ENCODE peak calls at places on chromosomes 2 and 18, in four cellular contexts. One of them, this sample, is unnamed.

GRCh38 chr2:17303496-17303895 is 214.7 kb downstream of the RAD51AP2 start:
- DNase-seq in COR-L47: no peak
- DNase-seq in stromal cell of bone marrow: no peak
- DNase-seq in NCI-H1105 treated with DMSO at 0.1 percent for 48 hours: no peak
- DNase-seq in this sample: no peak

GRCh38 chr2:218032336-218033171 is 29.8 kb upstream of the TNS1 start:
- DNase-seq in COR-L47: peak
- DNase-seq in stromal cell of bone marrow: no peak
- DNase-seq in NCI-H1105 treated with DMSO at 0.1 percent for 48 hours: peak
- DNase-seq in this sample: no peak

GRCh38 chr2:210224660-210225460 is at the start of gene ACADL:
- DNase-seq in COR-L47: peak
- DNase-seq in stromal cell of bone marrow: no peak
- DNase-seq in NCI-H1105 treated with DMSO at 0.1 percent for 48 hours: no peak
- DNase-seq in this sample: no peak

GRCh38 chr2:120291464-120292311 is 39.0 kb downstream of the RALB start:
- DNase-seq in COR-L47: no peak
- DNase-seq in stromal cell of bone marrow: no peak
- DNase-seq in NCI-H1105 treated with DMSO at 0.1 percent for 48 hours: no peak
- DNase-seq in this sample: peak

GRCh38 chr2:239469101-239469960 is 68.5 kb upstream of the HDAC4 start:
- DNase-seq in COR-L47: no peak
- DNase-seq in stromal cell of bone marrow: no peak
- DNase-seq in NCI-H1105 treated with DMSO at 0.1 percent for 48 hours: no peak
- DNase-seq in this sample: no peak

GRCh38 chr2:14884651-14885050 is 252.1 kb downstream of the LRATD1 start:
- DNase-seq in COR-L47: no peak
- DNase-seq in stromal cell of bone marrow: no peak
- DNase-seq in NCI-H1105 treated with DMSO at 0.1 percent for 48 hours: no peak
- DNase-seq in this sample: no peak

GRCh38 chr2:23745726-23746105 is 181.2 kb downstream of the ATAD2B start:
- DNase-seq in COR-L47: no peak
- DNase-seq in stromal cell of bone marrow: peak
- DNase-seq in NCI-H1105 treated with DMSO at 0.1 percent for 48 hours: no peak
- DNase-seq in this sample: peak

GRCh38 chr2:120793682-120794403 is 58.2 kb downstream of the GLI2 start:
- DNase-seq in COR-L47: peak
- DNase-seq in stromal cell of bone marrow: peak
- DNase-seq in NCI-H1105 treated with DMSO at 0.1 percent for 48 hours: no peak
- DNase-seq in this sample: no peak

GRCh38 chr18:21742323-21742687 is 1.7 kb downstream of the MIB1 start:
- DNase-seq in COR-L47: no peak
- DNase-seq in stromal cell of bone marrow: no peak
- DNase-seq in NCI-H1105 treated with DMSO at 0.1 percent for 48 hours: no peak
- DNase-seq in this sample: no peak

GRCh38 chr18:812123-812672 is at the start of gene YES1:
- DNase-seq in COR-L47: peak
- DNase-seq in stromal cell of bone marrow: peak
- DNase-seq in NCI-H1105 treated with DMSO at 0.1 percent for 48 hours: peak
- DNase-seq in this sample: no peak

GRCh38 chr2:164840458-164840929 is 1.1 kb downstream of the COBLL1 start:
- DNase-seq in COR-L47: peak
- DNase-seq in stromal cell of bone marrow: no peak
- DNase-seq in NCI-H1105 treated with DMSO at 0.1 percent for 48 hours: peak
- DNase-seq in this sample: peak

GRCh38 chr2:173414823-173415322 is 60.2 kb downstream of the CDCA7 start:
- DNase-seq in COR-L47: no peak
- DNase-seq in stromal cell of bone marrow: peak
- DNase-seq in NCI-H1105 treated with DMSO at 0.1 percent for 48 hours: no peak
- DNase-seq in this sample: no peak

This sample was measured in LNCaP clone FGC.